ENCODE peak calls at places on chromosome 3, in six cellular contexts. C is H9, F is stomach, J is SJSA1, I is cardiac muscle cell, O is tibial artery. H is an unnamed sample.
A peak's percentile ranks its signal among the peaks of the same experiment; 100 is the strongest.

GRCh38 chr3:118445036-118445435 is 589.6 kb downstream of the IGSF11 start:
- DNase-seq in J (no peak), I (no peak), F (no peak), C (no peak), O (no peak), H (no peak)

GRCh38 chr3:42265059-42265991 is 660 bp downstream of the CCK start:
- DNase-seq in I (no peak), J (peak; percentile 33), O (no peak), F (no peak), C (no peak), H (no peak)

GRCh38 chr3:195447205-195447604 is 4.4 kb upstream of the ACAP2 start:
- DNase-seq in J (no peak), I (no peak), C (no peak), O (no peak), F (no peak), H (no peak)

GRCh38 chr3:129824926-129825541 is 68.5 kb downstream of the TMCC1 start:
- DNase-seq in C (peak; percentile 47), O (no peak), J (peak; percentile 46), I (peak; percentile 54), F (no peak), H (peak; percentile 55)

GRCh38 chr3:64815195-64815627 is 127.4 kb upstream of the ADAMTS9 start:
- DNase-seq in O (no peak), F (no peak), C (no peak), I (peak; percentile 67), J (no peak), H (no peak)

GRCh38 chr3:49244589-49245205 is 32.3 kb downstream of the C3orf62 start:
- DNase-seq in J (no peak), C (peak; percentile 37), F (no peak), O (peak; percentile 54), I (no peak), H (no peak)

GRCh38 chr3:48129921-48130320 is 58.3 kb downstream of the CDC25A start:
- DNase-seq in F (no peak), J (no peak), I (no peak), O (no peak), C (no peak), H (no peak)

GRCh38 chr3:136860541-136860940 is 1.5 kb upstream of the NCK1 start:
- DNase-seq in J (no peak), C (no peak), O (no peak), I (peak; percentile 2), F (no peak), H (no peak)

GRCh38 chr3:127820871-127821853 is 1.2 kb downstream of the MGLL start:
- DNase-seq in I (no peak), C (no peak), F (peak; percentile 38), O (no peak), J (no peak), H (no peak)

GRCh38 chr3:53109822-53110771 is 20.1 kb downstream of the RFT1 start:
- DNase-seq in O (peak; percentile 76), C (peak; percentile 71), I (peak; percentile 20), J (no peak), F (peak; percentile 45), H (peak; percentile 77)

GRCh38 chr3:169128579-169128978 is 534.9 kb downstream of the MECOM start:
- DNase-seq in J (no peak), F (no peak), C (no peak), I (no peak), O (no peak), H (no peak)

GRCh38 chr3:159273070-159273469 is 471.2 kb downstream of the MFSD1 start:
- DNase-seq in F (no peak), I (no peak), J (no peak), O (no peak), C (no peak), H (peak; percentile 52)

GRCh38 chr3:99872633-99873254 is 55.1 kb downstream of the CMSS1 start:
- DNase-seq in F (no peak), J (no peak), C (no peak), O (no peak), I (no peak), H (no peak)

GRCh38 chr3:182027366-182027765 is 315.6 kb downstream of the SOX2 start:
- DNase-seq in O (no peak), J (no peak), F (no peak), C (no peak), I (no peak), H (no peak)

GRCh38 chr3:193335031-193335430 is 43.5 kb downstream of the ATP13A5 start:
- DNase-seq in I (no peak), J (no peak), F (no peak), C (no peak), O (no peak), H (no peak)

GRCh38 chr3:186519021-186519658 is 25.0 kb downstream of the CRYGS start:
- DNase-seq in C (no peak), O (no peak), J (no peak), I (no peak), F (no peak), H (no peak)

GRCh38 chr3:111690242-111690641 is 95.1 kb upstream of the ZBED2 start:
- DNase-seq in O (no peak), C (no peak), J (no peak), F (no peak), I (no peak), H (no peak)

GRCh38 chr3:56879453-56880224 is 77.9 kb upstream of the ARHGEF3 start:
- DNase-seq in O (no peak), C (no peak), F (no peak), J (no peak), I (no peak), H (no peak)

GRCh38 chr3:63523100-63523499 is 129.4 kb upstream of the SNTN start:
- DNase-seq in I (no peak), C (peak; percentile 54), J (no peak), O (no peak), F (no peak), H (peak; percentile 10)

GRCh38 chr3:169846458-169847193 is 23.1 kb downstream of the LRRC31 start:
- DNase-seq in C (no peak), O (no peak), I (no peak), F (no peak), J (no peak), H (no peak)

GRCh38 chr3:135690664-135691063 is 274.9 kb upstream of the PPP2R3A start:
- DNase-seq in F (no peak), O (no peak), C (no peak), J (no peak), I (no peak), H (peak; percentile 87)

GRCh38 chr3:195156286-195156890 is 114.6 kb downstream of the XXYLT1 start:
- DNase-seq in C (no peak), I (no peak), F (no peak), J (no peak), O (no peak), H (no peak)

GRCh38 chr3:138938056-138938876 is 8.7 kb downstream of the FOXL2 start:
- DNase-seq in O (no peak), C (peak; percentile 61), I (no peak), J (no peak), F (no peak), H (no peak)

GRCh38 chr3:123706871-123707270 is 122.0 kb upstream of the HACD2 start:
- DNase-seq in C (no peak), J (no peak), F (no peak), O (peak; percentile 20), I (no peak), H (no peak)

GRCh38 chr3:161409069-161409468 is 37.8 kb upstream of the SPTSSB start:
- DNase-seq in O (no peak), J (no peak), I (no peak), C (no peak), F (no peak), H (no peak)

GRCh38 chr3:47096955-47097354 is 67.0 kb downstream of the SETD2 start:
- DNase-seq in I (no peak), C (no peak), F (no peak), J (no peak), O (no peak), H (no peak)
- H3K27ac ChIP-seq in I (no peak overlapping the region), C (no peak overlapping the region), F (no peak overlapping the region), J (peak overlapping the region; percentile 64), O (no peak overlapping the region), H (no peak overlapping the region)

GRCh38 chr3:70771426-70772147 is 459.1 kb upstream of the MDFIC2 start:
- DNase-seq in I (no peak), O (no peak), F (no peak), J (no peak), C (no peak), H (no peak)
- H3K27me3 ChIP-seq in I (no peaks in the 10 kb centered on the region), O (no peaks in the 10 kb centered on the region), F (no peaks in the 10 kb centered on the region), J (no peaks in the 10 kb centered on the region), C (no peaks in the 10 kb centered on the region), H (peaks cover 4% of the 10 kb centered on the region)

GRCh38 chr3:151592287-151592686 is 131.4 kb upstream of the IGSF10 start:
- DNase-seq in O (no peak), J (no peak), C (no peak), I (no peak), F (no peak), H (no peak)

GRCh38 chr3:151593923-151594322 is 133.1 kb upstream of the IGSF10 start:
- DNase-seq in J (no peak), O (no peak), I (no peak), C (no peak), F (no peak), H (no peak)

GRCh38 chr3:151584603-151585002 is 123.7 kb upstream of the IGSF10 start:
- DNase-seq in F (no peak), C (no peak), I (no peak), O (no peak), J (no peak), H (no peak)

GRCh38 chr3:151589311-151589710 is 128.4 kb upstream of the IGSF10 start:
- DNase-seq in F (no peak), O (no peak), I (no peak), C (no peak), J (no peak), H (no peak)
- H3K27ac ChIP-seq in F (no peak overlapping the region), O (no peak overlapping the region), I (no peak overlapping the region), C (no peak overlapping the region), J (no peak overlapping the region), H (no peak overlapping the region)

DNA sequence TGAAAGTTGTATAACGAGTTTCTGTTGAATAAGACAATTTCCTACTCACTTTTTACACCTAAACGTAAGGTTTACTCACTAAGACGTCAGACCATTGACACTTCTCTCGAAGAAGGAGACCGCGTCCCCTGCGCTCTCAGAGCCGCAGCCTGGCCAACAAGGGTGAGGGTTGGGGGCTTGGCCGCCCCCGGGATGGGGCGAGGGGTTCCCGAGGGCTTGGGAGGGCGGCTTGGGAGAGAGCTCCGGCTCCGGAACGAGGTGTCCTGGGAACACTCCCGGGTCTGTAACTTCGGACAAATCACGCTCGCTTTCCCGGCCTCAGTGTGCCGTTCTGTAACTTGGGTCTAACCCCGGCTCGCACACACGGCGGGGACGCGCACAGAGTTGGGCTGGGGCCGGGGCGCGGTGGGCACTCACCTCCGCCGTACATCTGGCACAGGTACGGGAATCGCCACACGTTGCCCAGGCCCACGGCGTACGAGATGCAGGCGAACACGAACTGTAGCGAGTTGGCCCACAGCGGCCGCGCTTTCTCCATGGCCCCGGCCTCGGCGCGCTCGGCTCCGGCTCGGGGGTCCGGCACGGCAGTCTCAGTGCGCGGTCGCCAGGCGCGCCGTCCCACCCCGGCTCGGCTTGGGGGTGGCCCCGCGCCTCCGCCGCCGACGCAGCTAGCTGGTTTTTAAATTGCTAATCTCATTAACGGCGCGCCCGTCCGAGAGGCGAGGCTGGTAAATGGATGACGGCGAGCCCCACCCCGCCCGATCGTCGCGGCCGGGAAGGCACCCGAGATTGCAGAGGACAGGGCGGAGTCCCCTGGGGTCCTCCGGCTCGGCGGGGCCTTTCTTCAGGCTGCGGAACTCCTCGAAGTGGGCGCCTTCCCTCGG is at the start of gene SLC6A20:
- DNase-seq in J (no peak), C (peak; percentile 56), I (peak; percentile 16), O (no peak), F (peak; percentile 44), H (no peak)
- H3K27me3 ChIP-seq in J (peaks cover 48% of the 10 kb centered on the region), C (peaks cover 32% of the 10 kb centered on the region), I (peaks cover 39% of the 10 kb centered on the region), O (no peaks in the 10 kb centered on the region), F (no peaks in the 10 kb centered on the region), H (peaks cover 36% of the 10 kb centered on the region)

H was measured in WERI-Rb-1.